ENCODE peak calls at places on chromosomes 6 and 20, in ten cellular contexts. V is AG04449, J is mammary epithelial cell, F is HL-60, Q is PC-3, Y is heart left ventricle, E is heart right ventricle, P is GM12865, U is AG10803, M is kidney epithelial cell. D is an unnamed sample.

GRCh38 chr6:88445188-88445958 is 279.2 kb upstream of the CNR1 start:
- DNase-seq in V (no peak), J (no peak), F (no peak), Q (no peak), Y (no peak), E (no peak), P (no peak), U (no peak), M (no peak), D (no peak)

GRCh38 chr20:47175501-47175900 is 181.0 kb downstream of the ZMYND8 start:
- DNase-seq in V (no peak), J (no peak), F (no peak), Q (no peak), Y (no peak), E (no peak), P (no peak), U (no peak), M (no peak), D (no peak)

GRCh38 chr20:23167436-23167835 is 81.3 kb upstream of the CD93 start:
- DNase-seq in V (no peak), J (no peak), F (no peak), Q (peak), Y (no peak), E (no peak), P (no peak), U (no peak), M (no peak), D (no peak)

GRCh38 chr20:2421247-2421646 is 40.5 kb downstream of the TGM6 start:
- DNase-seq in V (no peak), J (no peak), F (no peak), Q (peak), Y (no peak), E (no peak), P (no peak), U (no peak), M (no peak), D (no peak)

GRCh38 chr6:36722879-36723278 is 25.3 kb downstream of the RAB44 start:
- DNase-seq in V (no peak), J (peak), F (no peak), Q (no peak), Y (no peak), E (no peak), P (no peak), U (no peak), M (no peak), D (no peak)

GRCh38 chr20:60950547-60950946 is 301.5 kb upstream of the CDH4 start:
- DNase-seq in V (no peak), J (no peak), F (no peak), Q (no peak), Y (no peak), E (no peak), P (no peak), U (no peak), M (no peak), D (no peak)

GRCh38 chr6:14390805-14391204 is 273.2 kb downstream of the CD83 start:
- DNase-seq in V (no peak), J (no peak), F (no peak), Q (no peak), Y (no peak), E (no peak), P (no peak), U (no peak), M (no peak), D (no peak)

GRCh38 chr6:109816452-109817374 is 125.6 kb downstream of the FIG4 start:
- DNase-seq in V (no peak), J (no peak), F (no peak), Q (no peak), Y (no peak), E (no peak), P (no peak), U (no peak), M (no peak), D (no peak)

GRCh38 chr6:28615616-28615954 is 89.9 kb downstream of the GPX5 start:
- DNase-seq in V (no peak), J (no peak), F (no peak), Q (no peak), Y (no peak), E (no peak), P (no peak), U (no peak), M (no peak), D (no peak)

GRCh38 chr20:52577696-52578095 is 386.1 kb upstream of the ZFP64 start:
- DNase-seq in V (no peak), J (no peak), F (peak), Q (no peak), Y (no peak), E (no peak), P (peak), U (no peak), M (no peak), D (no peak)

GRCh38 chr20:63124092-63124781 is 91.7 kb downstream of the YTHDF1 start:
- DNase-seq in V (no peak), J (no peak), F (no peak), Q (peak), Y (peak), E (peak), P (no peak), U (no peak), M (no peak), D (no peak)

GRCh38 chr6:34276881-34277762 is 28.3 kb upstream of the SMIM29 start:
- DNase-seq in V (no peak), J (no peak), F (no peak), Q (no peak), Y (peak), E (no peak), P (no peak), U (no peak), M (no peak), D (no peak)

GRCh38 chr6:138107752-138108592 is 753 bp upstream of the PERP start:
- DNase-seq in V (no peak), J (peak), F (no peak), Q (peak), Y (peak), E (peak), P (no peak), U (no peak), M (no peak), D (no peak)

GRCh38 chr20:4962257-4962855 is 39.0 kb downstream of the SLC23A2 start:
- DNase-seq in V (no peak), J (no peak), F (peak), Q (no peak), Y (no peak), E (no peak), P (peak), U (no peak), M (no peak), D (no peak)

GRCh38 chr6:35120746-35121145 is 20.4 kb downstream of the TCP11 start:
- DNase-seq in V (no peak), J (no peak), F (no peak), Q (peak), Y (no peak), E (no peak), P (no peak), U (no peak), M (no peak), D (no peak)

GRCh38 chr6:160278786-160279310 is 20.2 kb upstream of the SLC22A2 start:
- DNase-seq in V (no peak), J (no peak), F (no peak), Q (no peak), Y (no peak), E (no peak), P (no peak), U (no peak), M (no peak), D (no peak)

GRCh38 chr20:47700327-47700726 is 85.0 kb downstream of the SULF2 start:
- DNase-seq in V (no peak), J (no peak), F (no peak), Q (no peak), Y (no peak), E (no peak), P (no peak), U (no peak), M (no peak), D (no peak)

GRCh38 chr20:16397053-16397452 is 176.2 kb downstream of the KIF16B start:
- DNase-seq in V (no peak), J (no peak), F (no peak), Q (no peak), Y (peak), E (peak), P (no peak), U (peak), M (no peak), D (no peak)

GRCh38 chr6:1756472-1757129 is 146.9 kb downstream of the FOXC1 start:
- DNase-seq in V (no peak), J (peak), F (no peak), Q (no peak), Y (peak), E (no peak), P (no peak), U (no peak), M (no peak), D (no peak)

GRCh38 chr6:5214570-5215052 is 46.1 kb downstream of the LYRM4 start:
- DNase-seq in V (no peak), J (peak), F (peak), Q (peak), Y (peak), E (peak), P (peak), U (peak), M (no peak), D (no peak)

GRCh38 chr6:43887906-43888683 is 118.1 kb downstream of the VEGFA start:
- DNase-seq in V (no peak), J (no peak), F (no peak), Q (no peak), Y (no peak), E (no peak), P (no peak), U (no peak), M (no peak), D (no peak)

GRCh38 chr6:91082311-91082803 is 495.5 kb upstream of the MAP3K7 start:
- DNase-seq in V (peak), J (peak), F (no peak), Q (peak), Y (no peak), E (no peak), P (no peak), U (no peak), M (no peak), D (no peak)

GRCh38 chr20:13349240-13349604 is 128.1 kb downstream of the ISM1 start:
- DNase-seq in V (no peak), J (no peak), F (no peak), Q (no peak), Y (no peak), E (no peak), P (no peak), U (no peak), M (no peak), D (no peak)

GRCh38 chr6:104951677-104952076 is 5.2 kb upstream of the LIN28B start:
- DNase-seq in V (no peak), J (no peak), F (no peak), Q (no peak), Y (no peak), E (no peak), P (no peak), U (no peak), M (no peak), D (no peak)

GRCh38 chr6:75023634-75024033 is 182.2 kb downstream of the COL12A1 start:
- DNase-seq in V (no peak), J (peak), F (no peak), Q (peak), Y (no peak), E (no peak), P (no peak), U (no peak), M (no peak), D (no peak)

GRCh38 chr6:15086273-15087158 is 159.4 kb upstream of the JARID2 start:
- DNase-seq in V (no peak), J (no peak), F (peak), Q (no peak), Y (no peak), E (no peak), P (no peak), U (no peak), M (no peak), D (no peak)

GRCh38 chr20:59938696-59939051 is 1.4 kb downstream of the PPP1R3D start:
- DNase-seq in V (no peak), J (peak), F (no peak), Q (peak), Y (peak), E (peak), P (peak), U (peak), M (no peak), D (no peak)

GRCh38 chr20:38355161-38356012 is 9.1 kb downstream of the LBP start:
- DNase-seq in V (no peak), J (no peak), F (no peak), Q (no peak), Y (no peak), E (no peak), P (no peak), U (no peak), M (no peak), D (no peak)

GRCh38 chr6:157022022-157022740 is 245.0 kb downstream of the ARID1B start:
- DNase-seq in V (peak), J (peak), F (peak), Q (peak), Y (peak), E (peak), P (peak), U (peak), M (peak), D (peak)

GRCh38 chr6:135935951-135936601 is 84.6 kb downstream of the PDE7B start:
- DNase-seq in V (no peak), J (peak), F (no peak), Q (peak), Y (no peak), E (no peak), P (no peak), U (peak), M (no peak), D (no peak)

GRCh38 chr6:53064726-53065265 is 408 bp upstream of the FBXO9 start:
- DNase-seq in V (peak), J (peak), F (peak), Q (peak), Y (peak), E (peak), P (peak), U (peak), M (peak), D (peak)
- TF ChIP-seq CTCF in V (no peak), J (no peak), F (no peak), Q (no peak), Y (no peak), E (no peak), P (no peak), U (no peak), M (no peak), D (no peak)

GRCh38 chr20:29878281-29878741 is 1379.2 kb upstream of the DEFB115 start:
- DNase-seq in V (no peak), J (no peak), F (no peak), Q (peak), Y (no peak), E (peak), P (peak), U (no peak), M (no peak), D (no peak)

GRCh38 chr20:29876911-29877285 is 1380.6 kb upstream of the DEFB115 start:
- DNase-seq in V (no peak), J (no peak), F (no peak), Q (no peak), Y (no peak), E (no peak), P (no peak), U (no peak), M (no peak), D (no peak)

GRCh38 chr20:29874476-29875202 is 1382.8 kb upstream of the DEFB115 start:
- DNase-seq in V (no peak), J (no peak), F (no peak), Q (no peak), Y (no peak), E (no peak), P (no peak), U (no peak), M (no peak), D (no peak)

GRCh38 chr20:29878777-29879442 is 1378.6 kb upstream of the DEFB115 start:
- DNase-seq in V (no peak), J (no peak), F (no peak), Q (no peak), Y (no peak), E (peak), P (peak), U (no peak), M (no peak), D (no peak)

GRCh38 chr20:29873946-29874345 is 1383.5 kb upstream of the DEFB115 start:
- DNase-seq in V (no peak), J (no peak), F (peak), Q (no peak), Y (peak), E (peak), P (peak), U (peak), M (no peak), D (no peak)
- H3K4me3 ChIP-seq in V (peak), J (peak), F (peak), Q (no peak), Y (no peak), E (no peak), P (peak), U (peak), M (peak), D (no peak)

GRCh38 chr6:21595265-21595950 is 1.9 kb downstream of the SOX4 start:
- DNase-seq in V (no peak), J (peak), F (peak), Q (peak), Y (peak), E (peak), P (peak), U (peak), M (no peak), D (no peak)
- TF ChIP-seq CTCF in V (no peak), J (peak), F (no peak), Q (no peak), Y (no peak), E (no peak), P (peak), U (no peak), M (no peak), D (no peak)

DNA sequence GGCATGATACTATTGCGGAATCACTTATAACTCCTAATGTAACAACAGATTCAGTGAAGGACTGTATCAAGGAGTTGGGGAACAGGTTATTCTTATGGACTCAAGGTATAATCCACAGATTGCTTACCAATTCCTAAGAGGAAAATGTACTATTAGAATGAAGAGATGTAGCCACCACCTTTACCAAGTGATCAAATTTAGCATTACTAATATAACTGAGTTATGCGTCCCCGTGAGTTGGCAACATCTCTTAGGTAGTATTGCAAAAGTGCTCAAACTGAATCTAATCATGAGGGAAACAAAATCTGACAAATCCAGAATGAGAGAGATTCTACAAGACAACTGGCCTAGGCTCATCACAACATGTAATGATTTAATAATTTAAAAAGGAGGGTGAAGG is 777 bp upstream of the SNRNP48 start:
- DNase-seq in V (no peak), J (no peak), F (no peak), Q (no peak), Y (no peak), E (no peak), P (no peak), U (no peak), M (no peak), D (no peak)
- H3K4me3 ChIP-seq in V (no peak), J (no peak), F (no peak), Q (peak), Y (peak), E (peak), P (peak), U (no peak), M (no peak), D (no peak)

GRCh38 chr6:3114377-3114776 is 4.1 kb upstream of the BPHL start:
- DNase-seq in V (no peak), J (no peak), F (no peak), Q (no peak), Y (no peak), E (no peak), P (no peak), U (no peak), M (no peak), D (no peak)

GRCh38 chr6:3117912-3118352 is 579 bp upstream of the BPHL start:
- DNase-seq in V (no peak), J (no peak), F (no peak), Q (no peak), Y (no peak), E (no peak), P (no peak), U (no peak), M (no peak), D (no peak)

GRCh38 chr6:3119040-3119723 is 671 bp downstream of the BPHL start:
- DNase-seq in V (no peak), J (peak), F (no peak), Q (peak), Y (no peak), E (no peak), P (no peak), U (peak), M (no peak), D (no peak)

GRCh38 chr6:3120765-3121089 is 2.2 kb downstream of the BPHL start:
- DNase-seq in V (no peak), J (no peak), F (no peak), Q (no peak), Y (no peak), E (no peak), P (no peak), U (no peak), M (no peak), D (no peak)

DNA sequence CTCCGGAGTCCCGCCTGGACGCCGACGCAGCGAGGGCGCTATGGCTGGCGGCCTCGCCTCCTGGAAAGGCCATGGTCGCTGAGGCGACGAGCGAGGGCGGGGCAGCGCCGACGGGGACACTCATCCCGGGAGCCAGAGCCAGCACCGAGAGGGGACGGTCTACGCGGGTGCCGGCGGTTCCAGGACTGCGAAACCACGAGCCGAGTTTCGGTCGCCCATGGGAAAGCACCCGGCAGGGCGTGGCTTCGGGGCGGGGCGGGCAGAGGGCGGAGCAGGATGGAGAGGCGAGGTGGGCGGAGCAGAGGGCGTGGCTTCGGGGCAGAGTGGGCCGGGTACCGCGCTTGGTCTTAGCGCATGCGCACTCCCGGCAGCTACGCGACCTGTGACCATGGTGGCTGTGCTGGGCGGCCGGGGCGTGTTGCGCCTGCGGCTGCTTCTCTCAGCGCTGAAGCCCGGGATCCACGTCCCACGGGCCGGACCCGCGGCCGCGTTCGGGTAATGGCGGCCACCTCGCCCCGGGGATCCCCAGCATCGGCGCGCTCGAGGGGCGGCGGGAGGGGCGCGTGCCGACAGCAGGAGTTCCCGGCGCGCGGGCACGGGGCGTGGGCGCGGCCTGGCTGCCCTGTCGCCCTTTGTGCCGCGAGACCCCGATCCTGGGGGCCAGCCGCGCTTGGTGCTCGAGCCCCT is at the start of gene BPHL:
- DNase-seq in V (peak), J (peak), F (peak), Q (peak), Y (peak), E (peak), P (peak), U (peak), M (peak), D (peak)
- TF ChIP-seq CTCF in V (no peak), J (no peak), F (no peak), Q (no peak), Y (no peak), E (no peak), P (no peak), U (no peak), M (no peak), D (no peak)

DNA sequence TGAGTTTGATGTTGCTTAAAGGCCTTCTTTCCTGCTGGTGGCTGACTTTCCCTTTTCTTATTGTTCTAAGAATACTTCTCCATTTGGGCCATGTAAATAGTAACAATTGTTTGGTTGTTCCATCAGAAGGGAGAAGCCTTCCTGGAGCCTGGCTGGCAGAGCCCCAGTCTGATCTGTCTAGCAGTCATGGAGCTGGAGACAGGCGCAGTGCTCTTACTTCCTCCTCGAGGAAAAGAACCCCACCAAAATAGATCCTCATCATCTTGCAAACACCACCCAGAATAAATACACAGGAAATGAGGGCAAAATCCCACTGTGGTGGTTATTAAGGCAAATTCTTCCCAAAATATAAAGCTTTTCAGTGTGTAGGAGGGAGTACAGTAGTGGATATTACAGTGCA is 195.0 kb upstream of the SGK1 start:
- DNase-seq in V (no peak), J (no peak), F (no peak), Q (peak), Y (peak), E (peak), P (no peak), U (peak), M (no peak), D (no peak)
- H3K4me3 ChIP-seq in V (no peak), J (no peak), F (no peak), Q (no peak), Y (no peak), E (no peak), P (no peak), U (no peak), M (no peak), D (no peak)

GRCh38 chr6:141309295-141309694 is 823.4 kb upstream of the GJE1 start:
- DNase-seq in V (no peak), J (no peak), F (no peak), Q (peak), Y (no peak), E (no peak), P (peak), U (peak), M (no peak), D (no peak)
- TF ChIP-seq CTCF in V (no peak), J (peak), F (no peak), Q (no peak), Y (no peak), E (peak), P (no peak), U (peak), M (no peak), D (no peak)